ENCODE peak calls at places on chromosomes 5 and 9, in nine cellular contexts. K is cardiac muscle cell, C is body of pancreas, Y is PC-9, U is adrenal gland, P is right lobe of liver, Q is neural progenitor cell, T is HepG2, Z is colonic mucosa. A is an unnamed sample.

GRCh38 chr5:165805756-165806155 is 2300.3 kb downstream of the MAT2B start:
- DNase-seq in K (peak; percentile 21), C (no peak), Y (no peak), U (no peak), P (no peak), Q (peak; percentile 47), T (no peak), Z (no peak), A (no peak)

GRCh38 chr5:74598731-74599624 is 41.5 kb downstream of the ENC1 start:
- DNase-seq in K (no peak), C (no peak), Y (no peak), U (no peak), P (no peak), Q (no peak), T (peak; percentile 29), Z (no peak), A (no peak)

GRCh38 chr5:178078197-178078995 is 34.9 kb upstream of the N4BP3 start:
- DNase-seq in K (no peak), C (no peak), Y (peak; percentile 88), U (no peak), P (no peak), Q (no peak), T (no peak), Z (no peak), A (no peak)

GRCh38 chr5:140141241-140141640 is 15.5 kb downstream of the IGIP start:
- DNase-seq in K (no peak), C (no peak), Y (no peak), U (no peak), P (no peak), Q (no peak), T (no peak), Z (no peak), A (no peak)

GRCh38 chr9:13388157-13388556 is 108.7 kb upstream of the MPDZ start:
- DNase-seq in K (no peak), C (no peak), Y (no peak), U (peak; percentile 89), P (no peak), Q (no peak), T (no peak), Z (no peak), A (no peak)

GRCh38 chr5:149549461-149550266 is 1.6 kb downstream of the CSNK1A1 start:
- DNase-seq in K (peak; percentile 68), C (no peak), Y (no peak), U (peak; percentile 74), P (peak; percentile 53), Q (peak; percentile 71), T (peak; percentile 86), Z (peak; percentile 56), A (no peak)

GRCh38 chr9:126875780-126876510 is 15.5 kb downstream of the ZBTB34 start:
- DNase-seq in K (no peak), C (no peak), Y (no peak), U (no peak), P (no peak), Q (no peak), T (no peak), Z (no peak), A (no peak)

GRCh38 chr9:38641985-38642864 is 21.8 kb upstream of the ANKRD18A start:
- DNase-seq in K (peak; percentile 54), C (peak; percentile 47), Y (no peak), U (no peak), P (no peak), Q (peak; percentile 58), T (peak; percentile 17), Z (peak; percentile 49), A (no peak)

GRCh38 chr5:145925353-145925752 is 11.0 kb upstream of the SH3RF2 start:
- DNase-seq in K (peak; percentile 42), C (no peak), Y (peak; percentile 95), U (no peak), P (no peak), Q (peak; percentile 32), T (no peak), Z (no peak), A (no peak)

GRCh38 chr9:111897831-111898144 is 1.2 kb downstream of the UGCG start:
- DNase-seq in K (no peak), C (no peak), Y (no peak), U (no peak), P (no peak), Q (no peak), T (no peak), Z (peak; percentile 47), A (peak; percentile 8)

GRCh38 chr5:65742565-65743231 is 20.7 kb downstream of the NLN start:
- DNase-seq in K (peak; percentile 35), C (no peak), Y (peak; percentile 62), U (no peak), P (no peak), Q (peak; percentile 48), T (peak; percentile 40), Z (no peak), A (no peak)

GRCh38 chr5:594241-594860 is 17.8 kb upstream of the CEP72 start:
- DNase-seq in K (no peak), C (no peak), Y (no peak), U (peak; percentile 42), P (no peak), Q (no peak), T (no peak), Z (no peak), A (no peak)

GRCh38 chr5:74400067-74400466 is 240.5 kb downstream of the ENC1 start:
- DNase-seq in K (no peak), C (peak; percentile 47), Y (no peak), U (peak; percentile 68), P (no peak), Q (no peak), T (no peak), Z (no peak), A (no peak)

GRCh38 chr5:128494516-128494915 is 43.5 kb downstream of the FBN2 start:
- DNase-seq in K (no peak), C (no peak), Y (no peak), U (no peak), P (no peak), Q (peak; percentile 28), T (no peak), Z (no peak), A (no peak)

GRCh38 chr5:159341914-159342313 is 11.6 kb upstream of the IL12B start:
- DNase-seq in K (peak; percentile 45), C (peak; percentile 64), Y (peak; percentile 83), U (peak; percentile 95), P (peak; percentile 79), Q (no peak), T (peak; percentile 62), Z (peak; percentile 54), A (peak; percentile 46)

DNA sequence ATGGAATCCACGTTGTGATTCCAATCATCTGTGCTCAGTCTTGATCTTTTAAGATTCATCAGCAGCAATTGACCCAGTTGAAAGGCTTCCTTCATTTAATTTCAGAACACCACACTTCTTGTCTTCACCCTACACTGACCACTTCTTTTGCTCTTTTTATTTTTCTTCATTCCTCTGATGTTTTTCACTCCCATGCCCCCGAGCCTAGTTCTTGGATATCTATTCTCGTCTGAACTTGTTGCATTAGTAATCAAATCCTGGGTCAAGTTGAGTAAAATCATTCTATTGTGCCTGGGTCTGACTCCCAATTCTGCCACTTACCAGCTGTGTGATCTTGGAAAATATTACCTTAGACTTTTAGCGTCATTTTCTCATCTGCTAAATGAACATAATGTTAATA is 356.5 kb downstream of the CDH12 start:
- DNase-seq in K (no peak), C (no peak), Y (no peak), U (no peak), P (no peak), Q (no peak), T (no peak), Z (no peak), A (no peak)
- H3K4me1 ChIP-seq in K (no peaks in the 10 kb centered on the region), C (no peaks in the 10 kb centered on the region), Y (no peaks in the 10 kb centered on the region), U (no peaks in the 10 kb centered on the region), P (no peaks in the 10 kb centered on the region), Q (no peaks in the 10 kb centered on the region), T (no peaks in the 10 kb centered on the region), Z (no peaks in the 10 kb centered on the region), A (no peaks in the 10 kb centered on the region)

GRCh38 chr5:172935096-172935495 is 24.1 kb upstream of the RPL26L1 start:
- DNase-seq in K (no peak), C (no peak), Y (no peak), U (peak; percentile 80), P (no peak), Q (no peak), T (no peak), Z (no peak), A (no peak)

GRCh38 chr5:172936441-172936840 is 22.8 kb upstream of the RPL26L1 start:
- DNase-seq in K (no peak), C (no peak), Y (no peak), U (no peak), P (no peak), Q (no peak), T (no peak), Z (no peak), A (no peak)

GRCh38 chr5:172931001-172931536 is 28.2 kb upstream of the RPL26L1 start:
- DNase-seq in K (no peak), C (no peak), Y (peak; percentile 77), U (peak; percentile 74), P (peak; percentile 39), Q (no peak), T (no peak), Z (no peak), A (no peak)

GRCh38 chr5:172932313-172933017 is 26.8 kb upstream of the RPL26L1 start:
- DNase-seq in K (peak; percentile 80), C (peak; percentile 80), Y (no peak), U (peak; percentile 91), P (peak; percentile 79), Q (peak; percentile 76), T (peak; percentile 23), Z (peak; percentile 63), A (peak; percentile 68)

DNA sequence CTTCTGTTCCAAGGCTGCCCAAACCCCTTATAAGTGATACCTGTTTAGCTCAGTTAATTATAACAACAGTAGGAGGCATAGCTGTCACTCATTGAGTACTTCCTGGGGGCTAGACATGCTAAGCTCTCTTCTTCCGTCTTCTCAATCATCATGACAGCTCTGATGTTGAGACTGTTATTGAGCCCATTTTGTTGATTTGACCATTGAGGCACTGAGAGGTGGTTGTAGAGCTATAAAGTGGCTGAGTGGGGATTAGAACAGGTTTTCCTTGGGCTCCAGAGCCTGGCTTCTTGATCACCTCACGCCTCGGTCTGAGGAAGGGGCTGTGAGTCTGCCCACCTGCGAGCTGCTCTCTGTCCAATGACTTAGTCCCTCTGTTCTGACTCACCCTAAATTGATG is 26.0 kb upstream of the RPL26L1 start:
- DNase-seq in K (no peak), C (no peak), Y (no peak), U (no peak), P (no peak), Q (no peak), T (no peak), Z (no peak), A (no peak)
- H3K27ac ChIP-seq in K (no peak overlapping the region), C (no peak overlapping the region), Y (no peak overlapping the region), U (no peak overlapping the region), P (no peak overlapping the region), Q (no peak overlapping the region), T (no peak overlapping the region), Z (no peak overlapping the region), A (no peak overlapping the region)

GRCh38 chr5:83058718-83059117 is 18.5 kb downstream of the TMEM167A start:
- DNase-seq in K (no peak), C (no peak), Y (no peak), U (no peak), P (no peak), Q (no peak), T (no peak), Z (no peak), A (no peak)
- TF ChIP-seq CTCF in K (no peak), C (no peak), Y (no peak), U (no peak), P (no peak), Q (no peak), T (no peak), Z (no peak), A (no peak)

DNA sequence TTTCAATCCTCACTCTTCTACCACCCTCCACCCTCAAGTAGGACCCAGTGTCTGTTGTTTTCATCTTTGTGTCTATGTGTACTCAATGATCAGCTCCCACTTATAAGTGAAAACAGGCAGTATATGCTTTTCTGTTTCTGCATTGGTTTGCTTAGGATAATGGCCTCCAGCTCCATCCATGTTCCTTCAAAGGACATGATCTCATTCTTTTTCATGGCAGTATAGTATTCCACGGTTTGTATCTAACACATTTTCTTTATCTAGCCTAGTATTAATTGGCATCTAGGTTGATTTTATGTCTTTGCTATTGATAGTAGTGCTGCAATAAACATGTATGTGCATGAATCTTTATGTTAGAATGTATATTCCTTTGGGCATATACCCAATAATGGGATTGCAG is 259.8 kb upstream of the KIF2A start:
- DNase-seq in K (no peak), C (no peak), Y (no peak), U (no peak), P (no peak), Q (no peak), T (no peak), Z (no peak), A (no peak)
- H3K4me1 ChIP-seq in K (no peaks in the 10 kb centered on the region), C (no peaks in the 10 kb centered on the region), Y (no peaks in the 10 kb centered on the region), U (no peaks in the 10 kb centered on the region), P (no peaks in the 10 kb centered on the region), Q (peaks cover 32% of the 10 kb centered on the region), T (no peaks in the 10 kb centered on the region), Z (no peaks in the 10 kb centered on the region), A (no peaks in the 10 kb centered on the region)